ENCODE peak calls at places on chromosomes 3 and 15, in six cellular contexts. M is GM03348; T is activated CD4-positive, alpha-beta T cell treated with anti-CD3 and anti-CD28 coated beads, Interleukin-2, amount 10 ng/mL, durations not matched to agents 7 days and 5 days; Q is ELR; A is C1 segment of cervical spinal cord; G is ovary. K is an unnamed sample.

GRCh38 chr15:56837281-56837680 is 81.2 kb upstream of the TCF12 start:
- DNase-seq in M (peak), T (no peak), Q (peak), A (no peak), G (no peak), K (no peak)

GRCh38 chr3:127690823-127691452 is 18.2 kb downstream of the ABTB1 start:
- DNase-seq in M (peak), T (no peak), Q (peak), A (no peak), G (peak), K (peak)

GRCh38 chr3:105984837-105985236 is 116.0 kb upstream of the CBLB start:
- DNase-seq in M (no peak), T (no peak), Q (peak), A (no peak), G (no peak), K (no peak)

GRCh38 chr3:43178891-43179366 is 73.0 kb upstream of the POMGNT2 start:
- DNase-seq in M (no peak), T (no peak), Q (peak), A (no peak), G (no peak), K (no peak)

GRCh38 chr3:183435701-183436100 is 7.3 kb upstream of the MCF2L2 start:
- DNase-seq in M (no peak), T (no peak), Q (no peak), A (no peak), G (no peak), K (no peak)

GRCh38 chr15:69568621-69569020 is 116.0 kb downstream of the RPLP1 start:
- DNase-seq in M (peak), T (no peak), Q (peak), A (no peak), G (no peak), K (no peak)

GRCh38 chr15:60000113-60000823 is 3.8 kb upstream of the FOXB1 start:
- DNase-seq in M (no peak), T (no peak), Q (no peak), A (no peak), G (no peak), K (no peak)

GRCh38 chr15:48493084-48493762 is 152.3 kb downstream of the FBN1 start:
- DNase-seq in M (peak), T (no peak), Q (peak), A (no peak), G (no peak), K (no peak)

GRCh38 chr15:73632670-73633058 is 525 bp downstream of the NPTN start:
- DNase-seq in M (no peak), T (peak), Q (no peak), A (no peak), G (no peak), K (peak)

GRCh38 chr3:197956070-197956469 is 3.9 kb upstream of the LMLN start:
- DNase-seq in M (no peak), T (no peak), Q (peak), A (no peak), G (no peak), K (no peak)

GRCh38 chr3:56102034-56102433 is 366.2 kb downstream of the ERC2 start:
- DNase-seq in M (no peak), T (no peak), Q (no peak), A (no peak), G (no peak), K (no peak)

GRCh38 chr15:32994810-32995424 is 199.6 kb downstream of the FMN1 start:
- DNase-seq in M (peak), T (no peak), Q (peak), A (no peak), G (no peak), K (no peak)

GRCh38 chr3:63791974-63792373 is 27.1 kb upstream of the C3orf49 start:
- DNase-seq in M (peak), T (no peak), Q (peak), A (no peak), G (no peak), K (no peak)

GRCh38 chr15:71545223-71545760 is 265.1 kb upstream of the NR2E3 start:
- DNase-seq in M (no peak), T (no peak), Q (no peak), A (no peak), G (no peak), K (no peak)

K was measured in lower lobe of right lung.